ENCODE peak calls at places on chromosomes 3 and 15, in seven cellular contexts. Y, F, G, T, I, X and E are unnamed samples.

GRCh38 chr15:31352911-31353811 is 26.5 kb downstream of the KLF13 start:
- DNase-seq in G (peak), F (no peak), Y (peak), I (peak), T (peak), X (peak), E (no peak)

GRCh38 chr15:63599401-63600000 is 2.3 kb downstream of the FBXL22 start:
- DNase-seq in G (peak), Y (peak), I (peak), T (peak), F (peak), X (peak), E (peak)

GRCh38 chr3:36393563-36393962 is 13.3 kb downstream of the STAC start:
- DNase-seq in X (peak), Y (no peak), F (no peak), G (no peak), T (no peak), I (no peak), E (no peak)

GRCh38 chr3:72378287-72378686 is 470.0 kb downstream of the SHQ1 start:
- DNase-seq in X (no peak), F (no peak), G (no peak), T (no peak), Y (no peak), I (no peak), E (no peak)

GRCh38 chr3:161558256-161558655 is 61.6 kb downstream of the OTOL1 start:
- DNase-seq in I (no peak), Y (peak), G (no peak), T (no peak), F (no peak), X (peak), E (peak)

GRCh38 chr15:38054488-38054887 is 120.0 kb downstream of the TMCO5A start:
- DNase-seq in F (no peak), T (no peak), I (no peak), X (peak), G (no peak), Y (no peak), E (peak)

GRCh38 chr15:38041576-38041975 is 107.1 kb downstream of the TMCO5A start:
- DNase-seq in T (no peak), G (no peak), X (peak), F (no peak), I (no peak), Y (no peak), E (peak)

GRCh38 chr15:89150762-89151305 is 62.6 kb downstream of the ABHD2 start:
- DNase-seq in F (no peak), I (peak), G (no peak), X (no peak), Y (no peak), T (no peak), E (no peak)

GRCh38 chr3:117722856-117723255 is 1013.3 kb downstream of the TUSC7 start:
- DNase-seq in Y (no peak), I (no peak), F (no peak), X (no peak), T (no peak), G (no peak), E (no peak)

GRCh38 chr3:73683706-73684105 is 59.0 kb upstream of the PDZRN3 start:
- DNase-seq in Y (no peak), F (no peak), G (no peak), T (no peak), I (no peak), X (peak), E (no peak)

GRCh38 chr3:19825175-19825574 is 108.8 kb downstream of the EFHB start:
- DNase-seq in I (no peak), T (no peak), G (no peak), Y (no peak), X (no peak), F (no peak), E (no peak)

GRCh38 chr15:68536331-68537095 is 42.3 kb upstream of the CORO2B start:
- DNase-seq in Y (no peak), F (no peak), G (no peak), I (no peak), X (peak), T (no peak), E (peak)

GRCh38 chr3:98782826-98783500 is 19.8 kb downstream of the ST3GAL6 start:
- DNase-seq in I (no peak), F (no peak), X (no peak), T (no peak), G (no peak), Y (no peak), E (no peak)

GRCh38 chr15:88657326-88658069 is 18.7 kb downstream of the ISG20 start:
- DNase-seq in T (no peak), Y (no peak), I (peak), X (peak), F (no peak), G (no peak), E (peak)

GRCh38 chr15:22851513-22851912 is 13.0 kb downstream of the NIPA2 start:
- DNase-seq in I (no peak), X (no peak), Y (no peak), T (no peak), F (no peak), G (no peak), E (no peak)

GRCh38 chr3:75983609-75984290 is 198.4 kb upstream of the ZNF717 start:
- DNase-seq in I (no peak), X (no peak), G (no peak), Y (no peak), F (no peak), T (no peak), E (no peak)

GRCh38 chr3:33377931-33378330 is 62.3 kb downstream of the UBP1 start:
- DNase-seq in I (no peak), G (no peak), Y (no peak), X (peak), F (no peak), T (no peak), E (peak)

GRCh38 chr3:30686176-30686575 is 79.8 kb downstream of the TGFBR2 start:
- DNase-seq in T (no peak), Y (no peak), G (no peak), F (no peak), I (no peak), X (no peak), E (no peak)

GRCh38 chr15:88610756-88611231 is 10.3 kb upstream of the AEN start:
- DNase-seq in G (no peak), X (no peak), F (no peak), Y (no peak), I (no peak), T (no peak), E (no peak)

GRCh38 chr3:174186339-174186984 is 672.7 kb upstream of the NAALADL2 start:
- DNase-seq in Y (no peak), F (no peak), X (no peak), I (no peak), T (no peak), G (no peak), E (no peak)

GRCh38 chr15:80568876-80569605 is 126.1 kb upstream of the ABHD17C start:
- DNase-seq in T (no peak), X (no peak), Y (no peak), I (no peak), G (no peak), F (no peak), E (no peak)

GRCh38 chr15:88788036-88788435 is 15.2 kb upstream of the ACAN start:
- DNase-seq in X (no peak), F (no peak), Y (no peak), I (no peak), T (no peak), G (no peak), E (no peak)

GRCh38 chr15:100879461-100880138 is at the start of gene ALDH1A3:
- DNase-seq in I (peak), T (peak), G (peak), X (no peak), Y (peak), F (no peak), E (peak)

GRCh38 chr15:82648257-82649103 is 1.3 kb upstream of the CPEB1 start:
- DNase-seq in Y (no peak), T (peak), X (no peak), I (no peak), F (no peak), G (no peak), E (no peak)

GRCh38 chr3:127654374-127654773 is 18.4 kb upstream of the ABTB1 start:
- DNase-seq in X (no peak), T (no peak), I (no peak), Y (no peak), F (no peak), G (no peak), E (no peak)

GRCh38 chr15:62549345-62549970 is 384.4 kb upstream of the C2CD4B start:
- DNase-seq in X (peak), G (no peak), T (no peak), Y (no peak), F (peak), I (peak), E (peak)

GRCh38 chr3:158765518-158766205 is 33.4 kb upstream of the RARRES1 start:
- DNase-seq in G (no peak), I (no peak), X (no peak), Y (no peak), T (no peak), F (no peak), E (no peak)

GRCh38 chr3:23959147-23959900 is 14.2 kb downstream of the NR1D2 start:
- DNase-seq in F (no peak), Y (no peak), X (peak), G (no peak), I (no peak), T (no peak), E (peak)

DNA sequence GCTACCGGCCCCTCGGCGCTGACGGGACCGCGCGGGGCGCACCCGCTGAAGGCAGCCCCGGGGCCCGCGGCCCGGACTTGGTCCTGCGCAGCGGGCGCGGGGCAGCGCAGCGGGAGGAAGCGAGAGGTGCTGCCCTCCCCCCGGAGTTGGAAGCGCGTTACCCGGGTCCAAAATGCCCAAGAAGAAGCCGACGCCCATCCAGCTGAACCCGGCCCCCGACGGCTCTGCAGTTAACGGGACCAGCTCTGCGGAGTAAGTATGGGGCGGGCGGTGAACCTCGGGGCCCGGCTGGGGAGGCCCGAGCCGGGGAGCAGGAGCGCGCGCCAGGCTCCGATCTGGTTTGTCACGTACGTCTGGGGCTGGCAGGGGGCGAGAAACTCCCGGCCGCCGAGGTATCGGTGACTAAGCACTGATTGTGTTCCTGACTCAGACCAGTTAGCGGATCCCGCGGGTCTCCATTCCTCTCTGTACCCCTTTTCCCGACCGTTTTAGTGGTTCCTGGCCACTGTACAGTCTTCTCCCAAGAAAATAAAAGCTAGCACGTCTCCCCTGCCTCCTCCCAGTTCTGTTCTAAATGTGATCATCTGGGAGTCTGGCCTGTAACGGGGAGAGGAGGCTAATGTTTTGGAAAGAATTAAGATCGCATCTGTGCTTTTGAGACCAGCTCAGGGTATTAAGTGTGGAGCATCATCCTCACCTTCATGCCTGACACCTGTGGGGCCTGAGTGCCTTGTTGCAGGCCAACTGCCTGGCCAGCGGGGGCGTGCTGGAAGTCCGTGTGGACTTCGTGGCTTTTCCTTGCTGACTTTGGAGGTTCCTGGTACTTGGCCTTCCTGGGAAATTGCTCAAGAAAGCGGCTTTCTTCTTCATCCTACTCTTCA is 704 bp downstream of the MAP2K1 start:
- DNase-seq in Y (peak), I (peak), G (peak), X (peak), F (no peak), T (peak), E (peak)
- TF ChIP-seq CTCF in Y (no peak), I (peak), G (peak), X (peak), F (no peak), T (peak), E (no peak)

DNA sequence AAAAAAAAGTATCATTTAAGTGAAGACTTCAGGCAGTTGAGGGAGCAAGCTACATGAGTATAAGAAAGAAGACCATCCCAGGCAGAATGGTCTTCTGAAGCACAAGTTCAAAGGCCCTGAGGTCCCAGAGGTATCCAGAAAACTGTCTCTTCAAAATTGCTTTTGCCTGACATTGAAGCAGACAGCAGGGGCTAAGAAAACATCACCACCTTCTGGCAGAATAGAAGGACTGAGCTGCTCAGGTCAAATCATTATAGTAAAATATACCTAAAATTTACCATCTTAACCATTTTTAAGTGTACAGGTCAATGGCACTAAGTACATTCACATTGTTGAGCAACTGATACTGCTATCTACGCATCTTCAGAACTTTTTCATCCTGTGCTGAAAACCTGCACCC is 16.4 kb downstream of the GPR160 start:
- DNase-seq in X (no peak), T (no peak), F (no peak), Y (no peak), G (no peak), I (no peak), E (peak)
- TF ChIP-seq CTCF in X (peak), T (no peak), F (no peak), Y (no peak), G (peak), I (peak), E (peak)

DNA sequence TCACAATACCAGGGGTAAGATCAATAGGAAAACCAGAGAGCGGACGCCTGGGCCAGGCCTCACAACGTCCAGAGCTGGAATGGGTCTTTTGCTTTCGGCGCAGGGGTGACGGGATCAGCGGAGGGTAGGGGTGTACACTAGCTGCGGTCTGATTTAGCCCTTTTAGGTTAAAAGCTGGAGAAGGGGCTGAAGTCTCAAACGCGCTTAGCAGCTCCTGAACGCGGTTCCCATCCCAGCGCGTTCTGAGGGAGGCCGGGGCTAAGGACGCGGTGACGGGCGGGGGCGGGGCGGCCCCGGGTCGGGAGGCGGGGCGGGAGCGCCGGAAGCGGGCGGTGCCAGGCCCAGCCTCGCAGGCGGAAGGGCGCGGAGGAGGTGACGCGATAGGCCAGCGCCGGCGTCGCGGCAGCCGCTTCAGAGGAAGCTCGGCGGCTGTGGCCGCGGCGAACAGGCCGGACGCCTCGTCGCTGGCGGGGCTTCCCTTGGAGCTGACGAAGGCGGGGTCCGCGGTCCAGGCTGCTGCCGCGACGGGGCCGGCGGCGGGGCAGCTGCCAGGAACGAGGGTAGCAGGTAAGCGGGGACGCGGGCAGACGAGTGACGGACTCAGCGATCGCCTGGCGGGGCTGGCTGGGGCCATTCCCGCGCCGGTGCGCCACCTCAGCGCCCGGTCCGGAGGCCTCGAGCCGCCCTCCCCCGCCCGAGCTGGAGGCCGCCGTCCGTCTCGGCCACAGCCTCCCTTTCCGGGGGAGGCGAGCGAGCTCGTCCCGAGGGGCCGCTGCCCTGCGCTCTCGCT is at the start of gene SENP5:
- DNase-seq in I (peak), Y (peak), T (peak), F (peak), G (peak), X (peak), E (peak)
- TF ChIP-seq CTCF in I (peak), Y (no peak), T (no peak), F (no peak), G (no peak), X (no peak), E (no peak)

DNA sequence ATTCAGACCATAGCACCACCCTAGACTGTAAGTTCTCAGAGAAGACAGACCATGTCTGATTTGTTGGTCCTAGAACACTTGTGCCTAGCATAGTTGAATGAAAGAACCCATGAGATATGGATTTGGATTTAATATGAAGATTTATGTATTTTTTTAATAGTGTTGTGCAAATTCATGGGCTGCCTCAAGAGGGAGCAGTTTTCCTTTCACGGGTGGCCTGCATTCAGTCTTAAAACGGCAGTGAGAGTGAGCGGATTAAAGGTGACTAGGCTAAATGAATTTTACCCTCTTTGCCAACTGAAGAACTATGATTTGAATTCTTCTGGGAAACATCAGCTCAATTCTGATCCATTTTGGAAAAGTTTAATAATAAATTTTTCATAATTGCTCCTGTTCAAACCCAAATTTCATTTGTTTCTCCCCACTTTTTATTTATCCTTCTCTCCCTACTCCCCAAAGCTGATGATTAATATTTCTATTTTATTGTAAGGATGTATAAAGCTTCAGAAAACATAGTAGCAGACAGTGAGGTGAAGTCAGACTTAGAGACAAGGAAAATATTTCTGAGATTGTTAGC is 67.3 kb downstream of the MORC1 start:
- DNase-seq in Y (no peak), I (peak), T (no peak), G (no peak), X (peak), F (no peak), E (peak)
- TF ChIP-seq CTCF in Y (no peak), I (peak), T (peak), G (peak), X (peak), F (peak), E (peak)

DNA sequence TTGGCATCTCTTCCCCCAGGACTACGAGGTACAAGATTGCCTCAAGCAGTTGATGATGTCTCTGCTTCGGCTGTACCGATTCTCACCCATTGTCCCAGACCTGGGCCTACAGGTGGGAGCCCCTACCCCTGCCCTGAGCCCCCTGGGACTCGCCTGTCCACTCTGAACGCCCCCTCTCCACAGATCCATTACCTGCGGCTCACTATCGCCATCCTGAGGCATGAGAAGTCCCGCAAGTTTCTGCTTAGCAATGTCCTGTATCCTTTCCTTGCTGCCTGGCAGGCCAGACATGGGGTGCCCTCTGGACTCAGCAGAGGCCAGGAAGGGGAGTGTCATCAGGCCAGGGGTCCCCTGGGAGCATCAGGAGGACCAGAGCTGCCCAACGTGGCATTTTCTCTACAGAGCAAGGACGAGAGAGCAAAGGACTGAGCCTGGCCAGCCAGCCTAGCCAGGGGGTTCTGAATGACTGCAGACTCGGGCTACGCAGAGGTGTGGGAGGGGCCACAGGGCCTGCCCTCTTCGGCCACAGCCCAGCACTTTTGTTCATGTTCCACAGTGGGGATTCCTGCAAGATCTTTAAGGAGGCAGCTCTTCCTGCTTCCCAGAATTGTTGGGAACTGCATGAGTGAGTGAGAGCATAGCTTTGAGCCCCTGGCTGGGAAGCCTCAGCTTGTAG is 11.2 kb downstream of the RNF123 start:
- DNase-seq in X (no peak), Y (no peak), T (no peak), F (no peak), I (no peak), G (no peak), E (no peak)
- TF ChIP-seq CTCF in X (no peak), Y (no peak), T (no peak), F (no peak), I (no peak), G (no peak), E (peak)

GRCh38 chr3:106120334-106120733 is 251.5 kb upstream of the CBLB start:
- DNase-seq in G (no peak), F (no peak), I (no peak), X (peak), T (no peak), Y (no peak), E (peak)

GRCh38 chr3:106119691-106120090 is 250.9 kb upstream of the CBLB start:
- DNase-seq in Y (no peak), X (peak), G (no peak), F (no peak), T (no peak), I (no peak), E (no peak)

GRCh38 chr3:106117490-106117858 is 248.7 kb upstream of the CBLB start:
- DNase-seq in G (no peak), Y (no peak), T (no peak), F (no peak), X (no peak), I (no peak), E (no peak)

GRCh38 chr3:106124818-106125217 is 256.0 kb upstream of the CBLB start:
- DNase-seq in F (no peak), I (no peak), G (no peak), T (no peak), Y (no peak), X (no peak), E (no peak)

GRCh38 chr3:106121491-106122289 is 252.9 kb upstream of the CBLB start:
- DNase-seq in F (no peak), G (no peak), I (no peak), X (no peak), T (no peak), Y (no peak), E (no peak)
- TF ChIP-seq CTCF in F (no peak), G (no peak), I (no peak), X (no peak), T (no peak), Y (no peak), E (no peak)

GRCh38 chr3:86702381-86702958 is 288.5 kb downstream of the VGLL3 start:
- DNase-seq in G (no peak), Y (no peak), F (no peak), X (peak), T (no peak), I (no peak), E (peak)
- TF ChIP-seq CTCF in G (peak), Y (no peak), F (no peak), X (peak), T (no peak), I (no peak), E (peak)

GRCh38 chr15:61025283-61025682 is 203.8 kb downstream of the RORA start:
- DNase-seq in F (no peak), X (peak), T (no peak), I (no peak), Y (no peak), G (no peak), E (no peak)
- TF ChIP-seq CTCF in F (no peak), X (no peak), T (no peak), I (no peak), Y (no peak), G (no peak), E (no peak)

GRCh38 chr3:63232764-63233396 is 45.2 kb upstream of the SYNPR start:
- DNase-seq in T (no peak), X (peak), I (no peak), F (no peak), Y (no peak), G (no peak), E (peak)
- TF ChIP-seq CTCF in T (no peak), X (peak), I (peak), F (no peak), Y (no peak), G (peak), E (peak)